ENCODE peak calls at places on chromosomes 3 and 15, in five cellular contexts. X is neuronal stem cell, H is lung, A is vagina, J is IMR-90. M is an unnamed sample. For H3K4me1, the result is how much of the 10 kb centered on the place peaks cover.

GRCh38 chr3:149625795-149626194 is 32.0 kb downstream of the WWTR1 start:
- DNase-seq in X (no peak), H (no peak), A (no peak), J (no peak), M (no peak)

GRCh38 chr3:196528639-196529233 is 13.6 kb upstream of the SMCO1 start:
- DNase-seq in H (peak), A (no peak), J (peak), X (peak), M (peak)

GRCh38 chr3:55147406-55147805 is 219.5 kb upstream of the LRTM1 start:
- DNase-seq in X (no peak), J (no peak), H (no peak), A (no peak), M (no peak)

GRCh38 chr3:143173242-143173641 is 53.7 kb downstream of the CHST2 start:
- DNase-seq in J (no peak), X (no peak), A (no peak), H (no peak), M (no peak)

GRCh38 chr15:100869151-100869999 is 10.3 kb upstream of the ALDH1A3 start:
- DNase-seq in J (no peak), X (no peak), A (no peak), H (no peak), M (no peak)

GRCh38 chr3:14511623-14511965 is 28.5 kb downstream of the GRIP2 start:
- DNase-seq in X (no peak), J (no peak), A (no peak), H (no peak), M (no peak)

GRCh38 chr3:158908187-158908762 is 106.4 kb downstream of the MFSD1 start:
- DNase-seq in A (no peak), J (no peak), H (no peak), X (no peak), M (peak)

GRCh38 chr3:149352556-149352955 is 19.1 kb upstream of the TM4SF18 start:
- DNase-seq in H (peak), J (peak), A (no peak), X (peak), M (peak)

DNA sequence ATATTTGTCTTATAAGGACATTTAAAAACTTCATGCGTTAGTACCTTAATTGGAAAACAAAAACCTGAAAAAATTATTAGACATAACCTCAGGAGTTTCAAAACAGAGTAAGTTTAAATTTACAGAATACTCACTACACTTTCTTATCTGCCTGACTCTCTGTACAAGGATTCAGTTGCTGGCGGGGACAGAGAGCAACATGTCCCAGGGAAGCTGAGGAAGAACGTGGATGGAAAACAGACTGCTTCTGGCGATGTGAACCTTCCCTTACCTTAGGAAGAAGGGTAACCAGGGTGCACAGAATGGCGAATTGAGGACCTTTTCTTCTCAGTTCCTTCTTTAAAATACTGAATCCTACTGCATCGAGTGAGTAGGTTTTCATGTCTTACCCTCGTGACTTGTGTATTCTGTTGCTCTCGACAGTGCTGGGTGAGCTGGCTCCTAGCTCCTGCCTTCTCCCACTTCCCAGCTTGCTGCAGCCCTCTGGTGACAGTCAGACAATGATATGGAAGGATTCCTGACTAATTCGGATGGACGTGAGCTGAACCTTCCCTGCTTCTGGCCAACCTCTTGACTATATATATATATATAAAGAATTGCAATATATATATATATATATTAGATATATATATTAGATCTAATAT is 178.2 kb downstream of the PDZRN3 start:
- DNase-seq in J (no peak), X (no peak), A (no peak), H (no peak), M (no peak)
- H3K4me1 ChIP-seq in J (under half), X (under half), A (under half), H (under half), M (under half)

DNA sequence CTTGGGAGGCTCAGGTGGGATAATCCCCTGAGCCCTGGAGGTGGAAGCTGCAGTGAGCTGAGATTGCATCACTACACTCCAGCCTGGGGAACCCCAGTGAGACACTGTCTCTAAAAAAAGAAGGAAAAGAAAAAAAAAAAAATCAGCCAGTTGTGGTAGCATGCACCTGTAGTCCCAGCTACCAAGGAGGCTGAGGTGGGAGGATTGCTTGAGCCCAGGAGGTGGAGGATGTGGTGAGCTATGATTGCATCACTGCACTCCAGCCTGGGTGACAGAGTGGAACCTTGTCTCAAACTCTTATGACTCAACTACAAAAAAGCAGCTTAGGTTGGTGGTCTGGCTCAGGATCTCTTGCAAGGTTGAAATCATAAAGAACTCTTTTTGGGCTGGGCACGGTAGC is 19.3 kb upstream of the GPX1 start:
- DNase-seq in X (no peak), H (no peak), A (no peak), J (peak), M (peak)
- H3K4me1 ChIP-seq in X (under half), H (under half), A (under half), J (under half), M (under half)

GRCh38 chr3:174957081-174957480 is 97.9 kb downstream of the NAALADL2 start:
- DNase-seq in J (peak), A (no peak), H (no peak), X (no peak), M (no peak)

GRCh38 chr3:174955513-174956001 is 96.4 kb downstream of the NAALADL2 start:
- DNase-seq in H (no peak), A (no peak), X (no peak), J (peak), M (peak)

GRCh38 chr3:174957581-174958001 is 98.5 kb downstream of the NAALADL2 start:
- DNase-seq in H (no peak), J (peak), X (no peak), A (no peak), M (peak)

GRCh38 chr3:174960898-174961297 is 101.8 kb downstream of the NAALADL2 start:
- DNase-seq in H (no peak), A (no peak), J (no peak), X (no peak), M (no peak)

DNA sequence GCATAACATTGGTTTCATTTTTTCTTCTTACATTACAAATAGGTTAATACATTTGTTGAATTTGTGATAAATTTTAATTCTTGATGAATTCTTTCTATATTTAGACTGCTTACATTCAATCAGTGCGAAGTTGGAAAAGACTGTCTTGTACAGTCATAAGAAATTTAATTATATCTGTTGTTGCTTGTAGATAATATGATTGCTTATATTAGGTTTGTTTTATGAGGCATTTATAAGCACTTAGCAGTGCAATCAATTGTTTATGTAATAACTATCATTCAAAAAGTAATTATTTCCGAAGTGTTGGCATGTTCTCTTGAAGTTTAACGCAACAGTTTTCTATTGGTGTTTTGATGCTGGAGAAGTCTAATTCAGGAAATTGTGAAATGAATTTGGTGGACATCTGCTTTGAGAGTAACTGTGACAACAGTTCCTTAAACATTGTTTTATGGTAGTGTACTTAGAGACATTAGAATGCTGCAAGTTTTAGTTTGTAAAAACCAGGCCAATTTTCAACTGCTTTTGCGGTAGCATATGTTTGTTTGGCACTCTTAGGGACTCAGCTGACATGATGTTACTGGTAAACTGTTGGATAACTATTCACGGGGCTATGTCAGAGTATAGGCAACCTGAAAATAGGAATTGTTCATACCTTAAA is 99.7 kb downstream of the NAALADL2 start:
- DNase-seq in A (no peak), H (no peak), J (peak), X (no peak), M (no peak)
- H3K4me1 ChIP-seq in A (under half), H (under half), J (under half), X (under half), M (under half)

DNA sequence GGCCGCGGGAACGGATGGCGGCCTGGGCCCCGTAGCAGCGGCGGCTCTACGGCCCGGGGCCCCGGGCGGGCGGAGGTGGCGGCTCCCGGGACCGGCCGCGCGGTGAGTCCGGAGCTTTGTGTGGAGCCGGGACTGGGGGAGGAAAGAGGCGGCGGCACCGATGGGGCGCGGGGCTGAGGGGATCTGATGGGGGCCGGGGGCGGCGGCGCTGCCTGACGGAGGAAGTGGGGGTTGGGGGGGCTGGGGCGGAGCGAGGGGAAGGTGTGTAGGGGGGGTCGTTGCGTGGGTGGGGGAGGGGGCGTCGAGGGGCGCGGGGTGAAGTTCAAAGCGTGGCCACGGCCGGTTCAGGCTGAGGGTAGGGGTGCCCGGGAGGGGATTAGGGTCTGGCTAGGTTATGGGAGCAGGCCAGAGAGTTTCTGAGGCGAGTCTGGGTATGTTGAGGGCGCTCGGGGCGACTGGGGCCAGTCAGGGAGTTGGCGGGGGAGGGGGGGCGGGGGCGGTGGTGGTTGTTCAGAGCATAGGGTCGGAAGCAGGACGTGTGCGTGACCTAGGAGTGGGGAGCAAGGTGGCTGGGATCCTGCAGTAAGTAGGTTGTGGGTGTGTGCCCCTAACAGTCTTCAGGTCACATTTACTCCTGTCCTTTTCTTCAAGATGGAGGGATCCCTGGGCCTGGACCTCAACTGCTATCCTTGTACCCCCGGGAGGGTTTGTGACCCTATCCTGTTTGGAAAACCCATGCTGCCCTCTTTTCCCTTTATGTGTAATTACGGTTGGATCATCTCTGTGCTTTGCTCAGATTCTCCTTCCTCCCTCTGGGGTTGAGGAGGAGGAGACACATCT is 579 bp downstream of the ZNF609 start:
- DNase-seq in J (peak), A (no peak), X (no peak), H (peak), M (peak)
- H3K4me1 ChIP-seq in J (under half), A (half or more), X (under half), H (under half), M (under half)

M was measured in adipocyte.